ENCODE peak calls at places on chromosomes 5 and 9, in nine cellular contexts. M is CD4-positive, alpha-beta memory T cell; R is neural progenitor cell; N is SK-MEL-5; T is EH; L is ureter; G is adipocyte; C is T-helper 2 cell; D is HFFc6. S is an unnamed sample.
A peak's percentile ranks its signal among the peaks of the same experiment; 100 is the strongest.

GRCh38 chr9:17521456-17521855 is 57.4 kb upstream of the SH3GL2 start:
- DNase-seq in M (no peak), R (no peak), N (no peak), T (no peak), L (no peak), G (no peak), C (no peak), D (no peak), S (no peak)

GRCh38 chr5:33475706-33476105 is 34.9 kb downstream of the TARS1 start:
- DNase-seq in M (no peak), R (no peak), N (no peak), T (no peak), L (no peak), G (no peak), C (no peak), D (no peak), S (no peak)

GRCh38 chr5:56814963-56815656 is at the start of gene MAP3K1:
- DNase-seq in M (peak; percentile 88), R (peak; percentile 91), N (peak; percentile 74), T (peak; percentile 72), L (peak; percentile 81), G (peak; percentile 83), C (peak; percentile 78), D (peak; percentile 22), S (peak; percentile 66)

GRCh38 chr5:150960791-150961396 is 56.1 kb upstream of the ZNF300 start:
- DNase-seq in M (no peak), R (peak; percentile 32), N (no peak), T (no peak), L (no peak), G (no peak), C (no peak), D (no peak), S (no peak)

GRCh38 chr5:146762830-146763229 is 115.7 kb downstream of the PPP2R2B start:
- DNase-seq in M (no peak), R (no peak), N (no peak), T (no peak), L (no peak), G (no peak), C (no peak), D (no peak), S (no peak)

GRCh38 chr9:122200960-122201635 is 27.7 kb downstream of the LHX6 start:
- DNase-seq in M (no peak), R (no peak), N (no peak), T (peak; percentile 51), L (no peak), G (peak; percentile 62), C (no peak), D (peak; percentile 20), S (no peak)

GRCh38 chr9:133406480-133407307 is 11.1 kb downstream of the REXO4 start:
- DNase-seq in M (peak; percentile 75), R (peak; percentile 77), N (peak; percentile 85), T (peak; percentile 74), L (peak; percentile 81), G (peak; percentile 85), C (peak; percentile 69), D (peak; percentile 62), S (peak; percentile 93)

GRCh38 chr9:130186051-130186450 is 13.8 kb downstream of the NCS1 start:
- DNase-seq in M (no peak), R (no peak), N (no peak), T (peak; percentile 42), L (no peak), G (peak; percentile 50), C (no peak), D (no peak), S (no peak)

GRCh38 chr5:95283761-95284511 is 958 bp downstream of the MCTP1 start:
- DNase-seq in M (peak; percentile 5), R (peak; percentile 69), N (no peak), T (peak; percentile 1), L (no peak), G (peak; percentile 45), C (no peak), D (no peak), S (peak; percentile 62)

GRCh38 chr9:4297151-4297794 is 2.6 kb downstream of the GLIS3 start:
- DNase-seq in M (peak; percentile 11), R (peak; percentile 74), N (peak; percentile 61), T (peak; percentile 91), L (peak; percentile 84), G (peak; percentile 89), C (no peak), D (peak; percentile 84), S (peak; percentile 67)

GRCh38 chr5:31021181-31021624 is 172.3 kb upstream of the CDH6 start:
- DNase-seq in M (no peak), R (no peak), N (no peak), T (peak; percentile 32), L (no peak), G (peak; percentile 61), C (no peak), D (no peak), S (no peak)

GRCh38 chr5:10989577-10990263 is 228.7 kb upstream of the DAP start:
- DNase-seq in M (no peak), R (no peak), N (no peak), T (no peak), L (no peak), G (no peak), C (no peak), D (no peak), S (no peak)

GRCh38 chr9:107213561-107214028 is 69.5 kb upstream of the RAD23B start:
- DNase-seq in M (peak; percentile 3), R (no peak), N (peak; percentile 85), T (peak; percentile 98), L (no peak), G (peak; percentile 82), C (no peak), D (peak; percentile 91), S (peak; percentile 12)

GRCh38 chr5:176995896-176996767 is 10.4 kb downstream of the UIMC1 start:
- DNase-seq in M (no peak), R (no peak), N (no peak), T (peak; percentile 80), L (no peak), G (peak; percentile 44), C (no peak), D (peak; percentile 81), S (no peak)

GRCh38 chr5:119420173-119420572 is 32.1 kb upstream of the HSD17B4 start:
- DNase-seq in M (no peak), R (no peak), N (no peak), T (no peak), L (peak; percentile 54), G (no peak), C (no peak), D (no peak), S (no peak)

GRCh38 chr5:176536132-176536901 is 885 bp downstream of the RNF44 start:
- DNase-seq in M (peak; percentile 84), R (peak; percentile 93), N (peak; percentile 67), T (peak; percentile 84), L (peak; percentile 85), G (peak; percentile 86), C (peak; percentile 82), D (peak; percentile 51), S (peak; percentile 73)

GRCh38 chr9:1460143-1460769 is 410.1 kb downstream of the DMRT2 start:
- DNase-seq in M (peak; percentile 1), R (no peak), N (peak; percentile 46), T (no peak), L (no peak), G (no peak), C (no peak), D (no peak), S (peak; percentile 15)

GRCh38 chr9:93670208-93671029 is 94.0 kb downstream of the PHF2 start:
- DNase-seq in M (no peak), R (no peak), N (peak; percentile 35), T (peak; percentile 57), L (peak; percentile 28), G (peak; percentile 11), C (no peak), D (peak; percentile 42), S (no peak)

GRCh38 chr5:168978015-168978414 is 322.9 kb downstream of the SLIT3 start:
- DNase-seq in M (no peak), R (no peak), N (no peak), T (peak; percentile 17), L (no peak), G (peak; percentile 82), C (no peak), D (peak; percentile 35), S (no peak)

GRCh38 chr9:131886839-131887238 is 147.0 kb upstream of the RAPGEF1 start:
- DNase-seq in M (no peak), R (no peak), N (no peak), T (peak; percentile 25), L (no peak), G (peak; percentile 74), C (no peak), D (no peak), S (no peak)

GRCh38 chr9:92633879-92634278 is 36.1 kb downstream of the IPPK start:
- DNase-seq in M (no peak), R (no peak), N (no peak), T (no peak), L (peak; percentile 35), G (no peak), C (no peak), D (no peak), S (no peak)

GRCh38 chr5:170176916-170177315 is 55.9 kb upstream of the C5orf58 start:
- DNase-seq in M (no peak), R (no peak), N (no peak), T (no peak), L (no peak), G (no peak), C (no peak), D (no peak), S (no peak)

GRCh38 chr5:83711982-83712601 is 8.6 kb downstream of the HAPLN1 start:
- DNase-seq in M (peak; percentile 19), R (peak; percentile 56), N (peak; percentile 67), T (peak; percentile 45), L (no peak), G (peak; percentile 81), C (no peak), D (peak; percentile 28), S (peak; percentile 28)

GRCh38 chr5:125987677-125988255 is 435.4 kb upstream of the GRAMD2B start:
- DNase-seq in M (no peak), R (no peak), N (peak; percentile 10), T (no peak), L (no peak), G (no peak), C (no peak), D (no peak), S (no peak)

GRCh38 chr9:11319477-11320060 is 706.8 kb upstream of the PTPRD start:
- DNase-seq in M (no peak), R (peak; percentile 60), N (peak; percentile 59), T (no peak), L (no peak), G (peak; percentile 6), C (no peak), D (no peak), S (no peak)

GRCh38 chr5:174717826-174718455 is 6.4 kb upstream of the MSX2 start:
- DNase-seq in M (no peak), R (no peak), N (no peak), T (no peak), L (no peak), G (no peak), C (no peak), D (no peak), S (no peak)

GRCh38 chr9:131008909-131009618 is at the start of gene LAMC3:
- DNase-seq in M (no peak), R (peak; percentile 61), N (peak; percentile 42), T (no peak), L (no peak), G (peak; percentile 51), C (no peak), D (no peak), S (no peak)

GRCh38 chr5:180455872-180456271 is 38.3 kb upstream of the CNOT6 start:
- DNase-seq in M (no peak), R (no peak), N (no peak), T (no peak), L (no peak), G (no peak), C (no peak), D (no peak), S (no peak)

GRCh38 chr9:134056483-134057310 is 11.1 kb downstream of the BRD3 start:
- DNase-seq in M (no peak), R (peak; percentile 1), N (no peak), T (no peak), L (no peak), G (no peak), C (no peak), D (no peak), S (no peak)

GRCh38 chr9:118330191-118330986 is 626.2 kb downstream of the TLR4 start:
- DNase-seq in M (no peak), R (peak; percentile 44), N (no peak), T (no peak), L (no peak), G (no peak), C (no peak), D (no peak), S (no peak)

GRCh38 chr9:86637515-86637914 is 283.3 kb upstream of the TUT7 start:
- DNase-seq in M (no peak), R (peak; percentile 91), N (peak; percentile 72), T (peak; percentile 31), L (no peak), G (no peak), C (no peak), D (peak; percentile 8), S (peak; percentile 12)

S was measured in HuH-7.